ENCODE peak calls at places on chromosome 2, in six cellular contexts. E, F, U, O, H and K are unnamed samples.

GRCh38 chr2:120104002-120104467 is 91.2 kb downstream of the EPB41L5 start:
- DNase-seq in E (peak; percentile 93), F (no peak), U (no peak), O (peak; percentile 95), H (no peak), K (no peak)

GRCh38 chr2:26969089-26969844 is 1.2 kb upstream of the MAPRE3 start:
- DNase-seq in E (no peak), F (no peak), U (peak; percentile 48), O (peak; percentile 38), H (no peak), K (no peak)

GRCh38 chr2:55010915-55011314 is 39.3 kb downstream of the RTN4 start:
- DNase-seq in E (peak; percentile 29), F (no peak), U (peak; percentile 37), O (peak; percentile 62), H (no peak), K (no peak)

GRCh38 chr2:168913171-168913484 is 12.0 kb downstream of the G6PC2 start:
- DNase-seq in E (no peak), F (no peak), U (no peak), O (no peak), H (no peak), K (no peak)

GRCh38 chr2:179932786-179933185 is 71.4 kb upstream of the ZNF385B start:
- DNase-seq in E (no peak), F (no peak), U (no peak), O (peak; percentile 22), H (no peak), K (no peak)

GRCh38 chr2:38775921-38776225 is 2.1 kb upstream of the GEMIN6 start:
- DNase-seq in E (no peak), F (no peak), U (no peak), O (no peak), H (no peak), K (no peak)

GRCh38 chr2:218257390-218257981 is 3.3 kb upstream of the GPBAR1 start:
- DNase-seq in E (no peak), F (no peak), U (peak; percentile 50), O (peak; percentile 49), H (peak; percentile 66), K (peak; percentile 42)

GRCh38 chr2:82837588-82838304 is 1621.3 kb downstream of the SUCLG1 start:
- DNase-seq in E (peak; percentile 88), F (no peak), U (peak; percentile 20), O (peak; percentile 30), H (no peak), K (no peak)

GRCh38 chr2:181157326-181157725 is 176.9 kb downstream of the UBE2E3 start:
- DNase-seq in E (no peak), F (no peak), U (no peak), O (peak; percentile 75), H (no peak), K (no peak)

GRCh38 chr2:98546186-98546585 is 62.1 kb downstream of the COA5 start:
- DNase-seq in E (no peak), F (no peak), U (no peak), O (no peak), H (no peak), K (no peak)

GRCh38 chr2:84201158-84201557 is 257.9 kb downstream of the SUCLG1 start:
- DNase-seq in E (no peak), F (no peak), U (no peak), O (no peak), H (no peak), K (no peak)

GRCh38 chr2:240638517-240639160 is 13.4 kb downstream of the GPR35 start:
- DNase-seq in E (no peak), F (peak; percentile 73), U (no peak), O (no peak), H (no peak), K (no peak)
- H3K9me3 ChIP-seq in E (peaks cover 6% of the 10 kb centered on the region), F (no peaks in the 10 kb centered on the region), U (peaks cover 9% of the 10 kb centered on the region), O (no peaks in the 10 kb centered on the region), H (no peaks in the 10 kb centered on the region), K (no peaks in the 10 kb centered on the region)

GRCh38 chr2:1756456-1756855 is 12.1 kb upstream of the PXDN start:
- DNase-seq in E (no peak), F (no peak), U (no peak), O (no peak), H (no peak), K (no peak)
- H3K9me3 ChIP-seq in E (no peaks in the 10 kb centered on the region), F (no peaks in the 10 kb centered on the region), U (no peaks in the 10 kb centered on the region), O (no peaks in the 10 kb centered on the region), H (no peaks in the 10 kb centered on the region), K (no peaks in the 10 kb centered on the region)

DNA sequence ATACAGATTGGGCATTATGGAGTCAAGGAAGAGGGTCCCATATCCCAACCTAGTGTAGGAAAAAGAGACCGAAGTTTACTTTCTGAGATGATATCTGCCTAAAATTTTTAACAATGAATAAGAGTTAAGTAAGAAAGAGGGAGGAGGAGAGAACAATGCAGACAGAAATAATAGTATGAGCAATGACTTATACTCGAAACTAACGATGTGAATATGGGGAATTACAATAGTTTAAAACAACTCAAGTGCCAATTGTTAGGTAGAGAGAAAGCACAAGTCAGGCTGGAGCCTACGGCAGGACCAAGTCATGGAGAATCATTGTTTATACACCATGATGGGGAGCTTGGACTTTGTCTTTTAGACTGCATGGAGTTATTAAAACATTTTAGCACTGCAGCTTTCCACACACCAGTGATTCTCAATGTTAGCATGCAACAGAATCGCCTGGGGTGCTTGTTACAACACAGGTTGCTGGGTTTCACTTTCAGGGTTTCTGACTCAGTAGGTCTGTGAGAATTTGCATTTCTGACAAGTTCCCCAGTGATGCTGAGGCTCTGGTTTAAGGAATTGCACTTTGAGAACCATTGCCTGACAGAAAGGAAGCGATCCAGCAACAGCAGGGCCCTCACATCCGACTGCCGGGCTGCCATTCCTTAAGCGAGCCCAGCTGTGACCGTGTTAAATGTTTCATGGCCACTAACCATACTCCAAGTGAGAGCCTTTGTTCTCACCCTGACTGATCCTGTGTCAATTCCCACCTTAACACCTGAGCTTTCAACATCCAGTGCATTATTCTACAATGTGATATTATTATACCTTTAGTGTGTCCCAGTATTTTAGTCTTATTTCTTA is 511.3 kb downstream of the DCDC2C start:
- DNase-seq in E (no peak), F (no peak), U (no peak), O (no peak), H (no peak), K (no peak)
- H3K9me3 ChIP-seq in E (peaks cover 17% of the 10 kb centered on the region), F (no peaks in the 10 kb centered on the region), U (no peaks in the 10 kb centered on the region), O (peaks cover 12% of the 10 kb centered on the region), H (no peaks in the 10 kb centered on the region), K (no peaks in the 10 kb centered on the region)

GRCh38 chr2:535222-535621 is 142.0 kb downstream of the TMEM18 start:
- DNase-seq in E (no peak), F (no peak), U (no peak), O (peak; percentile 19), H (no peak), K (no peak)
- H3K9me3 ChIP-seq in E (peaks cover 11% of the 10 kb centered on the region), F (peaks cover 13% of the 10 kb centered on the region), U (peaks cover 21% of the 10 kb centered on the region), O (no peaks in the 10 kb centered on the region), H (no peaks in the 10 kb centered on the region), K (peaks cover 8% of the 10 kb centered on the region)